ENCODE peak calls at places on chromosomes 12 and 14, in six cellular contexts. M is neural crest cell, R is fibroblast of pulmonary artery, V is AG04449, I is astrocyte of the spinal cord, F is fibroblast of the aortic adventitia. E is an unnamed sample.

GRCh38 chr12:30694971-30695326 is 720 bp downstream of the IPO8 start:
- DNase-seq in M (peak), R (peak), V (no peak), I (peak), F (peak), E (peak)

GRCh38 chr12:48979602-48980388 is 1.7 kb downstream of the WNT1 start:
- DNase-seq in M (no peak), R (no peak), V (no peak), I (no peak), F (no peak), E (no peak)

GRCh38 chr12:49957570-49957967 is 4.1 kb upstream of the AQP5 start:
- DNase-seq in M (no peak), R (no peak), V (no peak), I (no peak), F (no peak), E (no peak)

GRCh38 chr12:52216807-52217206 is 16.2 kb upstream of the KRT7 start:
- DNase-seq in M (no peak), R (no peak), V (no peak), I (no peak), F (no peak), E (no peak)

GRCh38 chr12:26318661-26319068 is 123.3 kb downstream of the SSPN start:
- DNase-seq in M (no peak), R (peak), V (no peak), I (peak), F (peak), E (peak)

GRCh38 chr12:89166525-89166934 is 185.8 kb downstream of the DUSP6 start:
- DNase-seq in M (no peak), R (peak), V (no peak), I (peak), F (peak), E (peak)

GRCh38 chr12:22283006-22283506 is 51.5 kb downstream of the ST8SIA1 start:
- DNase-seq in M (no peak), R (peak), V (peak), I (peak), F (peak), E (peak)

GRCh38 chr12:131824450-131824849 is 3.7 kb upstream of the MMP17 start:
- DNase-seq in M (no peak), R (no peak), V (no peak), I (no peak), F (no peak), E (no peak)

GRCh38 chr14:100294213-100294962 is 11.9 kb downstream of the SLC25A29 start:
- DNase-seq in M (no peak), R (no peak), V (no peak), I (no peak), F (peak), E (no peak)

GRCh38 chr14:20904393-20905029 is 13.3 kb downstream of the RNASE3 start:
- DNase-seq in M (peak), R (no peak), V (no peak), I (no peak), F (no peak), E (no peak)

GRCh38 chr12:82835217-82835616 is 148.5 kb downstream of the TMTC2 start:
- DNase-seq in M (no peak), R (peak), V (no peak), I (peak), F (peak), E (peak)

GRCh38 chr12:120126635-120127005 is 10.1 kb upstream of the RAB35 start:
- DNase-seq in M (no peak), R (peak), V (no peak), I (peak), F (peak), E (no peak)

GRCh38 chr14:58068306-58068705 is 83.7 kb downstream of the ARMH4 start:
- DNase-seq in M (no peak), R (no peak), V (no peak), I (no peak), F (no peak), E (no peak)

GRCh38 chr12:323507-323906 is 60.9 kb upstream of the SLC6A13 start:
- DNase-seq in M (no peak), R (no peak), V (no peak), I (no peak), F (no peak), E (no peak)

GRCh38 chr12:319116-319515 is 56.5 kb upstream of the SLC6A13 start:
- DNase-seq in M (no peak), R (no peak), V (no peak), I (no peak), F (no peak), E (no peak)

GRCh38 chr12:325886-326285 is 63.2 kb downstream of the KDM5A start:
- DNase-seq in M (no peak), R (no peak), V (no peak), I (no peak), F (no peak), E (no peak)

GRCh38 chr12:321606-322326 is 59.1 kb upstream of the SLC6A13 start:
- DNase-seq in M (no peak), R (peak), V (no peak), I (no peak), F (peak), E (peak)
- TF ChIP-seq CTCF in M (peak), R (peak), V (no peak), I (peak), F (no peak), E (peak)

GRCh38 chr12:121626853-121627623 is 708 bp downstream of the ORAI1 start:
- DNase-seq in M (peak), R (peak), V (no peak), I (peak), F (peak), E (peak)

GRCh38 chr12:121630791-121631190 is 4.5 kb downstream of the ORAI1 start:
- DNase-seq in M (no peak), R (no peak), V (no peak), I (no peak), F (no peak), E (no peak)

GRCh38 chr12:121628037-121628436 is 1.7 kb downstream of the ORAI1 start:
- DNase-seq in M (no peak), R (no peak), V (no peak), I (no peak), F (peak), E (no peak)

GRCh38 chr12:121628536-121628935 is 2.2 kb downstream of the ORAI1 start:
- DNase-seq in M (no peak), R (no peak), V (no peak), I (no peak), F (peak), E (no peak)

DNA sequence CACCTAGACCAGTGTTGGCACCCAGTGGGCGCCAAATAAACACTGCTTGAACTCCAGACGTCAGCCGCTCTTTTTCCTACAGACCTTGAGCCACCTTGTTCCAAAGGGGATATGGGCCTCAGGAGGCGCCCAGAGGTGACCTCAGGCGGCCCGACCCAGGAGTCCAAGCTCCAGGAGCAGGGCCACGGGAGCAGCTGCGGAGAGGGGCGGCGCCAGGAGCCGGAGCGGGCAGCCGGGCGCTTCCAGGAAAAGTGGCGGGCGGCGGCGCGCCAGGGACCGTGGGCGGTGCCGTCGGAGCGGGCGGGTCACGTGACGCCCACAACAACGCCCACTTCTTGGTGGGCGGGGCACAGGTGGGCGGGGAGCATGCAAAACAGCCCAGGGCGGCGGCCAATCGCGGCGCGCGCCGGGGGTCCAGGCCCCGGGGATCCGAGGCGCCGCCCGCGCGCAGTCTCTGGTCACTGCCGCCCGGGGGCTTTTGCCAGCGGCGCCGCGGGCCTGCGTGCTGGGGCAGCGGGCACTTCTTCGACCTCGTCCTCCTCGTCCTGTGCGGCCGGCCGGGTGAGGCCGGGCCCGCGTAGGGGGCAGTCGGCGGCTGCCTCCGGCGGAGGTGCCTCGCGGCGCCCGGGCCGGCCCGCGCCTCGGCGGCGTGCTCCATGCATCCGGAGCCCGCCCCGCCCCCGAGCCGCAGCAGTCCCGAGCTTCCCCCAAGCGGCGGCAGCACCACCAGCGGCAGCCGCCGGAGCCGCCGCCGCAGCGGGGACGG is at the start of gene ORAI1:
- DNase-seq in M (peak), R (peak), V (peak), I (peak), F (peak), E (peak)
- TF ChIP-seq CTCF in M (peak), R (no peak), V (peak), I (no peak), F (peak), E (no peak)

DNA sequence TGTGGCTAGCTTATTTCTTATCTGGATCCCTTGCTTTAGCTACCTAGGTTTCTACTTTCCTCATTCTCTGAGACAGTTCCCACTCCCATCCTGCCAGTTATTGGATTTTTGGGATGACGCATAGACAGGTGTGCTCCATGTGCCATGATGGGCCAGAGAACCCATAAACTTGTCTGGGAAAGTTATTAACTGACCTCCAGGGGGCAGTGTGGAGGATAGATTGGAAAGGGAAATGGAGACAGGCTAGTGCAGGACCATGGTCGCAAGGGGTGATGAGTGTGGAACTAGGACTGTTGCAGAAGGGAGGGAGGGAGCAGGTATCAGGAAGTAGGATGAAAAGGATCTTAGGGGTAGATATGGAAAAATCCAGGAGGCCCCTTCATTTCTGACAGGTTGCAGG is 80.3 kb downstream of the ESRRB start:
- DNase-seq in M (peak), R (peak), V (no peak), I (no peak), F (peak), E (peak)
- TF ChIP-seq CTCF in M (peak), R (peak), V (no peak), I (peak), F (peak), E (peak)

DNA sequence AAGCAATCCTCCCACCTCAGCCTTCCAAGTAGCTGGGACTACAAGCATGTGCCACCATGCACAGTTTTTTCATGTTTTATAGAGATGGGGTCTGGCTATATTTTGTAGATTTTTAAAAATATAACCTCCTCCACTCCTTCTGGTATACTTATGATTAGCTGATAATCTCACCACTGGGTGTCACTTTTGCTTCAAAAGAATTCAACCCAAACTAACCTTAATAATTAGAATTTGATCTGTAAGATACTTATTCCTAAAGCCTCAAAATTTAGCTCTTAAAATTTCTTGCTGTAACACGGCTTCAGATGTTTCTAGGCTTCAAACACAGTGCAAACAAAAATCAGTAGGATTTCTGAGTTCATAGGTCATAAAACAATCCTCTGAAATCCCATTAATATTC is 130.3 kb downstream of the CEP83 start:
- DNase-seq in M (no peak), R (no peak), V (no peak), I (no peak), F (peak), E (peak)
- TF ChIP-seq CTCF in M (no peak), R (peak), V (no peak), I (no peak), F (peak), E (peak)

GRCh38 chr14:105020815-105021655 is at the start of gene CDCA4:
- DNase-seq in M (peak), R (peak), V (no peak), I (peak), F (peak), E (peak)
- TF ChIP-seq CTCF in M (peak), R (no peak), V (no peak), I (no peak), F (no peak), E (no peak)